ENCODE peak calls at places on chromosome 12, in five cellular contexts. E is NCI-H774, L is Ammon's horn, X is activated gamma-delta T cell treated with Interleukin-2 at 50 U/mL for 16 hours, M is aorta. D is an unnamed sample.

GRCh38 chr12:110694330-110694891 is 5.5 kb upstream of the HVCN1 start:
- DNase-seq in E (no peak), L (peak; percentile 67), X (no peak), M (peak; percentile 87), D (no peak)

GRCh38 chr12:12883369-12884001 is 7.9 kb upstream of the GPRC5A start:
- DNase-seq in E (no peak), L (no peak), X (no peak), M (no peak), D (no peak)

GRCh38 chr12:24695657-24696329 is 253.1 kb downstream of the BCAT1 start:
- DNase-seq in E (no peak), L (peak; percentile 58), X (no peak), M (no peak), D (no peak)

GRCh38 chr12:47014474-47014873 is 64.9 kb upstream of the PCED1B start:
- DNase-seq in E (no peak), L (no peak), X (no peak), M (no peak), D (no peak)

GRCh38 chr12:68587448-68587873 is 23.2 kb upstream of the RAP1B start:
- DNase-seq in E (no peak), L (no peak), X (peak; percentile 26), M (no peak), D (no peak)

GRCh38 chr12:68242777-68243176 is 10.6 kb downstream of the IL22 start:
- DNase-seq in E (no peak), L (no peak), X (no peak), M (no peak), D (no peak)

GRCh38 chr12:10601860-10602259 is 11.5 kb downstream of the MAGOHB start:
- DNase-seq in E (no peak), L (no peak), X (no peak), M (no peak), D (no peak)

GRCh38 chr12:30701056-30701455 is 5.4 kb upstream of the IPO8 start:
- DNase-seq in E (no peak), L (peak; percentile 9), X (no peak), M (no peak), D (no peak)

GRCh38 chr12:84315926-84316325 is 596.7 kb downstream of the SLC6A15 start:
- DNase-seq in E (no peak), L (peak; percentile 10), X (no peak), M (no peak), D (no peak)

GRCh38 chr12:109730306-109731145 is 16.9 kb downstream of the FAM222A start:
- DNase-seq in E (no peak), L (no peak), X (no peak), M (peak; percentile 32), D (no peak)

GRCh38 chr12:45234134-45234865 is 18.4 kb downstream of the ANO6 start:
- DNase-seq in E (no peak), L (peak; percentile 21), X (no peak), M (no peak), D (no peak)

GRCh38 chr12:122265433-122265832 is 861 bp downstream of the VPS33A start:
- DNase-seq in E (no peak), L (no peak), X (no peak), M (no peak), D (no peak)

GRCh38 chr12:77372469-77372868 is 307.1 kb upstream of the E2F7 start:
- DNase-seq in E (no peak), L (no peak), X (no peak), M (no peak), D (no peak)

GRCh38 chr12:127144770-127145169 is 1122.2 kb upstream of the TMEM132C start:
- DNase-seq in E (no peak), L (no peak), X (no peak), M (no peak), D (no peak)

GRCh38 chr12:109967383-109968031 is 28.7 kb downstream of the GIT2 start:
- DNase-seq in E (no peak), L (no peak), X (no peak), M (no peak), D (no peak)

GRCh38 chr12:110853856-110854255 is 7.1 kb downstream of the CCDC63 start:
- DNase-seq in E (no peak), L (no peak), X (no peak), M (no peak), D (no peak)

GRCh38 chr12:9940370-9940769 is 8.2 kb upstream of the CLEC2A start:
- DNase-seq in E (no peak), L (peak; percentile 17), X (no peak), M (no peak), D (no peak)

GRCh38 chr12:55829967-55830600 is 697 bp upstream of the DNAJC14 start:
- DNase-seq in E (no peak), L (peak; percentile 74), X (peak; percentile 47), M (peak; percentile 69), D (peak; percentile 18)

GRCh38 chr12:78308701-78309100 is 478.0 kb downstream of the NAV3 start:
- DNase-seq in E (no peak), L (no peak), X (no peak), M (no peak), D (no peak)